ENCODE peak calls at places on chromosomes 12 and 14, in four cellular contexts. One of them, this sample, is unnamed.

GRCh38 chr14:20215196-20215595 is 8.3 kb upstream of the OR11H6 start:
- DNase-seq in tibial nerve: no peak
- DNase-seq in fibroblast of pulmonary artery: no peak
- DNase-seq in ELR: no peak
- DNase-seq in this sample: peak; percentile 18

GRCh38 chr14:91237219-91237618 is 7.3 kb downstream of the GPR68 start:
- DNase-seq in tibial nerve: no peak
- DNase-seq in fibroblast of pulmonary artery: peak; percentile 44
- DNase-seq in ELR: peak; percentile 91
- DNase-seq in this sample: peak; percentile 86

GRCh38 chr14:53710615-53711014 is 246.0 kb downstream of the BMP4 start:
- DNase-seq in tibial nerve: no peak
- DNase-seq in fibroblast of pulmonary artery: no peak
- DNase-seq in ELR: no peak
- DNase-seq in this sample: no peak

GRCh38 chr12:15789215-15790171 is at the start of gene EPS8:
- DNase-seq in tibial nerve: peak; percentile 85
- DNase-seq in fibroblast of pulmonary artery: peak; percentile 94
- DNase-seq in ELR: peak; percentile 92
- DNase-seq in this sample: peak; percentile 92

GRCh38 chr14:91649930-91650329 is 82.0 kb downstream of the CATSPERB start:
- DNase-seq in tibial nerve: no peak
- DNase-seq in fibroblast of pulmonary artery: peak; percentile 70
- DNase-seq in ELR: peak; percentile 37
- DNase-seq in this sample: peak; percentile 25

GRCh38 chr12:65098364-65098763 is 22.7 kb downstream of the WIF1 start:
- DNase-seq in tibial nerve: no peak
- DNase-seq in fibroblast of pulmonary artery: peak; percentile 3
- DNase-seq in ELR: peak; percentile 8
- DNase-seq in this sample: no peak

GRCh38 chr12:12925383-12925782 is 26.6 kb downstream of the GPRC5D start:
- DNase-seq in tibial nerve: no peak
- DNase-seq in fibroblast of pulmonary artery: peak; percentile 45
- DNase-seq in ELR: no peak
- DNase-seq in this sample: peak; percentile 56

GRCh38 chr12:15171015-15171646 is 50.1 kb downstream of the RERG start:
- DNase-seq in tibial nerve: no peak
- DNase-seq in fibroblast of pulmonary artery: no peak
- DNase-seq in ELR: no peak
- DNase-seq in this sample: no peak

GRCh38 chr14:103140316-103141109 is 17.3 kb downstream of the TNFAIP2 start:
- DNase-seq in tibial nerve: no peak
- DNase-seq in fibroblast of pulmonary artery: no peak
- DNase-seq in ELR: no peak
- DNase-seq in this sample: no peak

GRCh38 chr14:91055016-91055415 is 5.4 kb downstream of the RPS6KA5 start:
- DNase-seq in tibial nerve: no peak
- DNase-seq in fibroblast of pulmonary artery: no peak
- DNase-seq in ELR: no peak
- DNase-seq in this sample: no peak

GRCh38 chr14:92408186-92408585 is 85.2 kb downstream of the SLC24A4 start:
- DNase-seq in tibial nerve: no peak
- DNase-seq in fibroblast of pulmonary artery: peak; percentile 80
- DNase-seq in ELR: peak; percentile 78
- DNase-seq in this sample: peak; percentile 72

GRCh38 chr12:104602901-104603300 is 146.2 kb downstream of the CHST11 start:
- DNase-seq in tibial nerve: no peak
- DNase-seq in fibroblast of pulmonary artery: no peak
- DNase-seq in ELR: peak; percentile 63
- DNase-seq in this sample: peak; percentile 43

GRCh38 chr14:52729925-52730707 is at the start of gene STYX:
- DNase-seq in tibial nerve: peak; percentile 96
- DNase-seq in fibroblast of pulmonary artery: peak; percentile 98
- DNase-seq in ELR: peak; percentile 99
- DNase-seq in this sample: peak; percentile 99

GRCh38 chr12:113105606-113106271 is 29.8 kb downstream of the RASAL1 start:
- DNase-seq in tibial nerve: no peak
- DNase-seq in fibroblast of pulmonary artery: no peak
- DNase-seq in ELR: no peak
- DNase-seq in this sample: no peak

GRCh38 chr14:101020971-101021370 is 117.4 kb upstream of the RTL1 start:
- DNase-seq in tibial nerve: no peak
- DNase-seq in fibroblast of pulmonary artery: no peak
- DNase-seq in ELR: no peak
- DNase-seq in this sample: no peak

GRCh38 chr14:92759300-92759678 is 10.9 kb upstream of the LGMN start:
- DNase-seq in tibial nerve: no peak
- DNase-seq in fibroblast of pulmonary artery: peak; percentile 39
- DNase-seq in ELR: peak; percentile 37
- DNase-seq in this sample: peak; percentile 64

GRCh38 chr14:68291820-68292219 is 472.2 kb downstream of the RAD51B start:
- DNase-seq in tibial nerve: no peak
- DNase-seq in fibroblast of pulmonary artery: no peak
- DNase-seq in ELR: no peak
- DNase-seq in this sample: no peak

GRCh38 chr14:87461704-87462103 is 531.3 kb downstream of the GALC start:
- DNase-seq in tibial nerve: no peak
- DNase-seq in fibroblast of pulmonary artery: no peak
- DNase-seq in ELR: no peak
- DNase-seq in this sample: no peak

GRCh38 chr14:39581474-39581873 is 149.2 kb upstream of the FBXO33 start:
- DNase-seq in tibial nerve: no peak
- DNase-seq in fibroblast of pulmonary artery: peak; percentile 9
- DNase-seq in ELR: peak; percentile 3
- DNase-seq in this sample: no peak

GRCh38 chr12:100339071-100339470 is 17.8 kb upstream of the SLC17A8 start:
- DNase-seq in tibial nerve: no peak
- DNase-seq in fibroblast of pulmonary artery: no peak
- DNase-seq in ELR: no peak
- DNase-seq in this sample: no peak

GRCh38 chr14:49566714-49567113 is 19.5 kb downstream of the RPS29 start:
- DNase-seq in tibial nerve: no peak
- DNase-seq in fibroblast of pulmonary artery: no peak
- DNase-seq in ELR: no peak
- DNase-seq in this sample: no peak